ENCODE peak calls at places on chromosomes 4 and X, in four cellular contexts. T, D, J and N are unnamed samples.

GRCh38 chrX:11341274-11342256 is 48.4 kb downstream of the AMELX start:
- DNase-seq in J (no peak), D (no peak), T (peak), N (no peak)

GRCh38 chr4:133694416-133694815 is 507.2 kb downstream of the PABPC4L start:
- DNase-seq in J (no peak), D (no peak), T (no peak), N (no peak)

GRCh38 chr4:98728871-98729270 is 70.5 kb upstream of the TSPAN5 start:
- DNase-seq in J (no peak), D (no peak), T (no peak), N (no peak)

GRCh38 chr4:182562350-182562749 is 319.1 kb downstream of the TENM3 start:
- DNase-seq in D (no peak), T (no peak), J (no peak), N (no peak)

GRCh38 chrX:107603433-107604159 is 24.7 kb upstream of the PRPS1 start:
- DNase-seq in D (no peak), T (no peak), J (no peak), N (no peak)

GRCh38 chr4:145773581-145774234 is 93.8 kb downstream of the C4orf51 start:
- DNase-seq in T (no peak), J (no peak), D (no peak), N (no peak)

GRCh38 chr4:40190880-40191815 is 5.7 kb upstream of the RHOH start:
- DNase-seq in J (peak), T (no peak), D (peak), N (peak)

GRCh38 chr4:138595731-138596465 is 353.7 kb upstream of the SLC7A11 start:
- DNase-seq in T (no peak), J (no peak), D (no peak), N (peak)

GRCh38 chr4:180665994-180666818 is 1577.0 kb upstream of the TENM3 start:
- DNase-seq in D (peak), T (peak), J (no peak), N (peak)

GRCh38 chr4:70715097-70715496 is 6.7 kb upstream of the RUFY3 start:
- DNase-seq in D (no peak), T (no peak), J (no peak), N (no peak)

GRCh38 chr4:186132577-186133277 is 28.2 kb downstream of the FAM149A start:
- DNase-seq in D (no peak), T (no peak), J (no peak), N (peak)

GRCh38 chr4:85569730-85570299 is 94.9 kb downstream of the ARHGAP24 start:
- DNase-seq in J (no peak), T (no peak), D (no peak), N (no peak)

GRCh38 chrX:155871934-155872333 is 9.2 kb upstream of the VAMP7 start:
- DNase-seq in J (no peak), T (no peak), D (no peak), N (no peak)

GRCh38 chr4:186726440-186727148 is 2.9 kb upstream of the FAT1 start:
- DNase-seq in J (peak), D (peak), T (peak), N (no peak)

GRCh38 chr4:85474818-85475630 is at the start of gene ARHGAP24:
- DNase-seq in J (peak), D (peak), T (no peak), N (peak)

GRCh38 chr4:40309250-40309774 is 25.8 kb upstream of the CHRNA9 start:
- DNase-seq in J (peak), D (peak), T (peak), N (peak)

GRCh38 chrX:106621836-106622235 is 10.1 kb downstream of the RADX start:
- DNase-seq in J (no peak), T (no peak), D (no peak), N (no peak)

GRCh38 chrX:78747471-78747870 is at the start of gene LPAR4:
- DNase-seq in D (no peak), T (no peak), J (peak), N (no peak)

GRCh38 chrX:97898798-97899197 is 1015.1 kb downstream of the RPA4 start:
- DNase-seq in D (no peak), J (no peak), T (no peak), N (no peak)

GRCh38 chrX:153981771-153982533 is 9.4 kb downstream of the TMEM187 start:
- DNase-seq in J (no peak), T (no peak), D (no peak), N (no peak)

GRCh38 chr4:20101831-20102230 is 149.9 kb upstream of the SLIT2 start:
- DNase-seq in T (no peak), D (no peak), J (no peak), N (no peak)

GRCh38 chrX:66766318-66766717 is 127.4 kb upstream of the EDA2R start:
- DNase-seq in J (no peak), D (no peak), T (no peak), N (no peak)

GRCh38 chr4:176660561-176660960 is 132.2 kb downstream of the VEGFC start:
- DNase-seq in J (no peak), D (no peak), T (no peak), N (peak)

GRCh38 chrX:11261260-11261659 is 32.0 kb upstream of the AMELX start:
- DNase-seq in D (no peak), J (no peak), T (no peak), N (no peak)

GRCh38 chr4:167897116-167897515 is 195.2 kb upstream of the ANXA10 start:
- DNase-seq in T (no peak), J (no peak), D (peak), N (no peak)

GRCh38 chr4:53722110-53722509 is 130.8 kb upstream of the LNX1 start:
- DNase-seq in J (no peak), D (no peak), T (no peak), N (no peak)

GRCh38 chrX:95885074-95885473 is 799.6 kb upstream of the DIAPH2 start:
- DNase-seq in T (no peak), J (no peak), D (no peak), N (no peak)
- TF ChIP-seq JUND in T (no peak), J (no peak), D (no peak), N (no peak)

DNA sequence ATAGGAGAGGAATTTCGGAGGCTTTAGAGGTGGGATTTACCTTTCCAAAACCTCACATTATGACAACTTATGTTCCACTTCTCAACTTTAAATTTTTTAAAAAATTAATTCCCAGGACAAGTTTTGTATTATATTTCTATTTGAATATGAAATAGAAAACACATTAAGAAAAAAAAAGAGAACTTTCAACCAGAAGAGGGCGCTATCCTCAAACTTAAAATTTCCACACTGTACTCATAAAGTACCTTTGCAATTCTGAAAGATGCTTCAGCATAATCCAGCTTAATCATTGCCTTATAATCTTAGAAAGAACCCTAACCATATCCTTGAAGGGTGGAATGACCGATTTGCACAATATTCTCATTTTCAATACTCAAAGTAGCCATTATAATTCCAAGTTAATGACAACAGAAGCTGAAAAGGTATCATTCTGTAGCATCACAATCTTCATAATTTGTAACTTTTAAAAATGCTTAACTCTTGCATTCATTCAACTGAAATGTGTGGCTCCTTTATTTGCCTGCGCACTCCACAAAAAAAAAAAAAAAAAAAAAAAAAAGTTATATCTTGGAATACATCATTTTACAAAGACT is 158.0 kb downstream of the KCNIP4 start:
- DNase-seq in J (no peak), T (peak), D (no peak), N (no peak)
- TF ChIP-seq JUND in J (no peak), T (no peak), D (no peak), N (no peak)

DNA sequence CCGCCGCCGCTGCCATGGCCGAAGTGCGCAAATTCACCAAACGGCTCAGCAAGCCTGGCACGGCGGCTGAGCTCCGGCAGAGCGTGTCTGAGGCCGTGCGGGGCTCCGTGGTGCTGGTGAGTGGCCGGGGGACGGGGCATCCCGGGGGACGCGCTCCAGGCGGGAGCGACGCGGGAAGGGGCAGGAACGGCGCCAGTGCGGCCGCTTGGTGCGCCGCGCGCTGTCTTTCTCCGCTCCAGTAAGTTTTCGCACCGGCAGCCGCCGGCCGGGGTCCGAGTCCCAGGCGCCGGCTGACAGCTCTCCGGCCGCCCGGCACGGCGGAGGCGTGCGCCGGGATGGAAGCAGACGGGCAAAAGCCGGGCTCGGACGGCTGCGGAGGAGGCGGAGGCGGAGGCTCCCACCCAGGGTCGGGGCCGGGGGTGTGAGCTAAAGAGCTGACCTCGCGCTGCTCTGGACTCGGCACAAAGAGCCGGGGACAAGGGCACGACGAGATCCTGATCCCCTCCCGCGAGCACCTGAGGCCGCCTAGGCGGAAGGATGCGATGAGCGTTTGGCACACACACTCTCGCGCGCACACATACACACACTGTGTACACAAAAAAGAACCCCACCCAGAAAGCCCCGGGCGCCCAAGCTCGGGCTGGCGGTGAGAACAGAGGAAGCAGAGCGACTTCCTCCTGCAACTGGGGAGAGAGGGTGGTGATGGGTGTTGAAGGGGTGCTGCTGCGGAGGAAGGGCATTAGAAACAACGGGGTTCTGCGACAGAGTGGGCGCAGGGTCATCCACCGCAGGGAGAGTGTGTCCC is 545 bp downstream of the DOCK11 start:
- DNase-seq in T (peak), J (peak), D (no peak), N (peak)
- TF ChIP-seq JUND in T (no peak), J (no peak), D (no peak), N (no peak)

DNA sequence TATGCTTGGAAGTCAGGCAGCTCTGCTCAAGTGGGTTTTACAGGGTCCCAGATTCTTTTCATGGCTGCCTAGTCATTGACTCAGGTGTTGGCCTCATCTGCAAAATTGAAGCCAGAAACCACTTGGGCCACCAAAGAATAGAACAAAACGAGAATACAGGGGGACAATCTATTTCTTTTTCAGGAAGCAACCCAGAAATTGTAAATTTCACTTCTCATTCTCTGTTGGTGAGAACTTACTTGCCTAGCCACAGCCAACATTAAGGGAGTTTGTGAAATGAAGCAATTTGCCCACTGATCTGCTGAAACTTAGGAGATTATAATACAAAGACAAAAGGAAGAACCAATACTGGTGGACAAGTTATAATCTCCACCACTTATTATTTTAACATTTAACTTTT is 8.6 kb upstream of the TKTL2 start:
- DNase-seq in T (no peak), D (no peak), J (no peak), N (no peak)
- TF ChIP-seq JUND in T (no peak), D (no peak), J (no peak), N (no peak)

GRCh38 chrX:3699841-3700381 is 13.5 kb downstream of the PRKX start:
- DNase-seq in T (no peak), J (no peak), D (no peak), N (no peak)

GRCh38 chrX:3697220-3697684 is 16.2 kb downstream of the PRKX start:
- DNase-seq in D (no peak), T (no peak), J (no peak), N (no peak)

DNA sequence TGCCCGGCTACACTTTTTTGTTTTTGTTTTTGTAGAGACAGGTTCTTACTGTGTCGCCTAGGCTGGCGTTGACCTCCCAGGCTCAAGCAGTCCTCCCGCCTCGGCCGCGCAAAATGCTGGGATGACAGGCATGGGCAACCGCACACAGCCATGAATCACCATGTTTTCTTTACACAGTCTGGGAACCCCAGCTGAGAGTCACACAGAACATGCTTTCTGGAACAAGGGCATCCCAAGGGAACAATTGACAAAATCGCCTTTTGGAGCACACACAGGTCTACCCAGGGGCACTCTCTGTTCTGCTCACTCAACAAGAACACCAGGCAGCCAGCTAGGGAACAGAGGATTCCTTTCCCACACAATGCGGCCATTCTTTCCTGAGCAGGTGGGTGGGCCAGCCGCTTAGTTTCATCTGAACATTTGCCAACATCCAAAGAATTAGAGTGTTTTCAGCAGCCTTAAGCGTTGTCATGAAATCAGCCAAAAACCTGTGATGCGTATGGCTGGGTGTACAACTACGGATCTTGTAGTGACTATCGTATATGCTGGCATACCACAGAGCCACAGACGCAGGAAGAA is 15.7 kb downstream of the PRKX start:
- DNase-seq in T (no peak), D (no peak), J (no peak), N (no peak)
- TF ChIP-seq JUND in T (no peak), D (no peak), J (no peak), N (no peak)

GRCh38 chr4:188975271-188975670 is 836.0 kb downstream of the TRIML1 start:
- DNase-seq in J (no peak), T (no peak), D (no peak), N (no peak)

GRCh38 chr4:188976644-188977115 is 837.4 kb downstream of the TRIML1 start:
- DNase-seq in T (no peak), D (no peak), J (no peak), N (no peak)

DNA sequence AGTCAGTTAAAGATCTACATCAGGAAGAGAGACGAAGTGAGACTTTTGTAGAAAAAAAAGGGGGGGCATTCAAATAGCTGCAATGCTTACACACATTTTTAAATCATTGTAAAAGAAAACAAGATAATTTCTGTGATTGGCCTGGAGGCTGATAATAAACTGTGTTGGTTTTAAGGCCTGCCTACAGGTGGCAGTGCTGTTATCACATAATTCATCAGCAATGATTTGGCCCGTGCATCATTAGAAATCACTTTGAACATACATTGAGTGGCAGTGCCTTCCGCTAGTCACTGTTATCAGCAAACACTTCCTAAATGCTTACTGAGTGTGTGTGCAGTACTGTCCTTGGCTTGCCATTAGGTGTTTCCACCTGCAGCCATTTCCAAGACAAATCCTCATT is 831.9 kb downstream of the TRIML1 start:
- DNase-seq in T (no peak), J (no peak), D (no peak), N (no peak)
- TF ChIP-seq JUND in T (no peak), J (no peak), D (no peak), N (no peak)